ENCODE peak calls at places on chromosomes 12 and 14, in ten cellular contexts. X is testis, C is H9, V is astrocyte of the cerebellum, P is lower lobe of right lung, N is coronary artery, E is A549, T is progenitor cell of endocrine pancreas, A is vagina, K is HCT116. U is an unnamed sample.

GRCh38 chr14:79044894-79045624 is 874.9 kb downstream of the NRXN3 start:
- DNase-seq in N (no peak), C (peak), K (no peak), A (no peak), V (peak), P (no peak), X (no peak), E (peak), T (no peak), U (no peak)

GRCh38 chr12:68835333-68835908 is 27.4 kb downstream of the MDM2 start:
- DNase-seq in K (no peak), V (no peak), X (no peak), A (no peak), E (no peak), C (no peak), P (no peak), T (no peak), N (no peak), U (no peak)

GRCh38 chr14:68598621-68599447 is 194.0 kb downstream of the ZFP36L1 start:
- DNase-seq in C (no peak), V (peak), X (peak), N (no peak), T (no peak), P (peak), A (no peak), K (peak), E (peak), U (no peak)

GRCh38 chr12:50536831-50537537 is 32.2 kb downstream of the DIP2B start:
- DNase-seq in N (no peak), A (no peak), K (no peak), X (no peak), P (no peak), V (no peak), E (no peak), T (no peak), C (no peak), U (no peak)

GRCh38 chr12:6563448-6564050 is 4.5 kb downstream of the NOP2 start:
- DNase-seq in T (peak), K (no peak), V (no peak), P (peak), A (no peak), N (no peak), C (peak), X (peak), E (peak), U (peak)

GRCh38 chr14:61730756-61731373 is 31.4 kb upstream of the SNAPC1 start:
- DNase-seq in N (no peak), X (no peak), V (no peak), C (no peak), P (no peak), T (no peak), K (no peak), A (no peak), E (no peak), U (no peak)

GRCh38 chr12:69059465-69060457 is 126.8 kb upstream of the CPM start:
- DNase-seq in T (no peak), C (no peak), X (no peak), V (peak), A (no peak), N (no peak), E (peak), P (no peak), K (peak), U (no peak)

GRCh38 chr12:3089588-3089987 is 12.4 kb downstream of the TSPAN9 start:
- DNase-seq in C (no peak), V (no peak), K (no peak), X (no peak), A (no peak), T (no peak), E (no peak), N (no peak), P (no peak), U (no peak)

GRCh38 chr12:110841007-110841406 is 5.8 kb upstream of the CCDC63 start:
- DNase-seq in A (no peak), K (no peak), N (no peak), T (no peak), C (no peak), V (no peak), P (no peak), X (no peak), E (no peak), U (no peak)

GRCh38 chr12:50765325-50765911 is 1.5 kb downstream of the ATF1 start:
- DNase-seq in P (no peak), V (no peak), N (no peak), T (no peak), X (peak), A (no peak), C (peak), E (peak), K (no peak), U (no peak)

GRCh38 chr12:94575645-94576393 is 74.5 kb downstream of the TMCC3 start:
- DNase-seq in P (no peak), V (no peak), T (no peak), N (no peak), X (no peak), C (peak), K (no peak), A (no peak), E (no peak), U (no peak)

GRCh38 chr12:56046027-56046780 is 4.5 kb downstream of the RPS26 start:
- DNase-seq in N (no peak), V (no peak), T (no peak), K (no peak), A (no peak), P (no peak), E (no peak), C (no peak), X (no peak), U (no peak)

GRCh38 chr14:100476012-100476822 is 111.0 kb downstream of the BEGAIN start:
- DNase-seq in K (peak), C (no peak), V (peak), N (no peak), X (no peak), E (peak), A (no peak), T (no peak), P (no peak), U (no peak)

GRCh38 chr12:8913702-8914032 is 642 bp upstream of the PHC1 start:
- DNase-seq in V (no peak), C (no peak), E (no peak), P (no peak), X (no peak), T (no peak), A (no peak), N (no peak), K (no peak), U (no peak)

GRCh38 chr14:62143235-62143634 is 381.0 kb downstream of the SNAPC1 start:
- DNase-seq in P (no peak), T (no peak), C (no peak), A (no peak), X (peak), E (no peak), N (no peak), K (no peak), V (peak), U (no peak)

GRCh38 chr12:31896514-31897039 is 62.6 kb upstream of the RESF1 start:
- DNase-seq in K (no peak), T (no peak), C (no peak), A (no peak), X (peak), V (no peak), N (no peak), P (no peak), E (no peak), U (peak)

GRCh38 chr12:48997719-48998496 is 1.3 kb downstream of the DDN start:
- DNase-seq in N (no peak), C (peak), T (peak), P (no peak), A (no peak), K (no peak), E (peak), V (no peak), X (no peak), U (peak)

GRCh38 chr14:55382483-55382882 is 29.1 kb downstream of the ATG14 start:
- DNase-seq in V (no peak), P (no peak), T (no peak), E (no peak), N (no peak), A (no peak), C (no peak), X (no peak), K (no peak), U (no peak)

GRCh38 chr14:94408546-94409095 is 20.2 kb upstream of the SERPINA1 start:
- DNase-seq in A (no peak), N (no peak), T (no peak), C (no peak), E (no peak), V (no peak), X (no peak), P (no peak), K (no peak), U (no peak)

GRCh38 chr12:121921106-121921505 is 2.7 kb downstream of the CFAP251 start:
- DNase-seq in K (no peak), C (no peak), N (no peak), P (no peak), X (no peak), E (no peak), A (no peak), T (no peak), V (no peak), U (no peak)

GRCh38 chr14:98700748-98701147 is 571.2 kb downstream of the BCL11B start:
- DNase-seq in A (no peak), V (no peak), T (no peak), C (no peak), N (no peak), P (no peak), K (no peak), X (no peak), E (no peak), U (no peak)

GRCh38 chr14:39988939-39989338 is 556.7 kb upstream of the FBXO33 start:
- DNase-seq in K (peak), T (no peak), E (peak), V (peak), P (no peak), C (no peak), A (no peak), N (no peak), X (no peak), U (no peak)

GRCh38 chr12:96237465-96238077 is 43.4 kb downstream of the ELK3 start:
- DNase-seq in K (no peak), P (no peak), T (no peak), C (no peak), E (no peak), A (no peak), V (peak), X (peak), N (peak), U (no peak)

GRCh38 chr14:105465209-105466031 is 9.2 kb upstream of the CRIP2 start:
- DNase-seq in K (no peak), A (no peak), E (no peak), V (no peak), X (no peak), N (no peak), C (peak), P (no peak), T (no peak), U (no peak)

GRCh38 chr14:68191567-68192321 is 372.2 kb downstream of the RAD51B start:
- DNase-seq in C (no peak), K (peak), N (no peak), X (no peak), V (no peak), E (peak), T (no peak), P (no peak), A (no peak), U (no peak)

GRCh38 chr12:14884458-14884878 is 1.2 kb downstream of the MGP start:
- DNase-seq in A (no peak), K (no peak), E (no peak), C (no peak), N (peak), T (no peak), P (peak), X (peak), V (peak), U (peak)

GRCh38 chr14:35963209-35963608 is 137.1 kb downstream of the BRMS1L start:
- DNase-seq in X (no peak), E (peak), T (no peak), N (no peak), P (no peak), V (no peak), C (no peak), A (no peak), K (peak), U (no peak)

GRCh38 chr14:68788275-68789001 is 4.4 kb downstream of the ZFP36L1 start:
- DNase-seq in V (no peak), E (no peak), K (no peak), N (no peak), P (no peak), X (no peak), A (no peak), T (no peak), C (no peak), U (no peak)

GRCh38 chr12:67222302-67222701 is 46.9 kb upstream of the CAND1 start:
- DNase-seq in V (peak), N (no peak), A (no peak), P (no peak), E (peak), T (no peak), X (peak), C (no peak), K (peak), U (no peak)

GRCh38 chr14:23219075-23219474 is 18.7 kb upstream of the RNF212B start:
- DNase-seq in K (no peak), A (no peak), E (no peak), X (no peak), V (no peak), T (no peak), C (no peak), P (no peak), N (no peak), U (no peak)

GRCh38 chr14:51382506-51382905 is 142.5 kb downstream of the TMX1 start:
- DNase-seq in C (no peak), K (no peak), E (no peak), V (no peak), X (no peak), A (no peak), T (no peak), P (no peak), N (no peak), U (no peak)

GRCh38 chr12:49924847-49925246 is 21.1 kb upstream of the FAIM2 start:
- DNase-seq in C (peak), A (no peak), E (no peak), T (no peak), P (no peak), K (no peak), V (no peak), N (peak), X (no peak), U (no peak)

GRCh38 chr12:32603071-32603470 is 76.0 kb upstream of the DNM1L start:
- DNase-seq in C (no peak), A (no peak), N (no peak), K (no peak), T (no peak), X (no peak), V (no peak), E (no peak), P (no peak), U (no peak)

GRCh38 chr14:75452324-75452723 is 24.5 kb downstream of the JDP2 start:
- DNase-seq in A (no peak), P (no peak), X (no peak), K (no peak), E (no peak), N (no peak), V (no peak), T (no peak), C (no peak), U (no peak)

GRCh38 chr14:96688629-96689028 is 108.6 kb upstream of the VRK1 start:
- DNase-seq in E (no peak), A (no peak), N (no peak), P (no peak), K (no peak), T (no peak), V (no peak), X (no peak), C (no peak), U (no peak)

GRCh38 chr14:69299286-69300035 is 39.5 kb downstream of the GALNT16 start:
- DNase-seq in X (no peak), V (no peak), C (peak), E (no peak), N (no peak), T (no peak), K (no peak), A (peak), P (no peak), U (no peak)

GRCh38 chr12:128387811-128388422 is 120.9 kb downstream of the TMEM132C start:
- DNase-seq in X (peak), V (no peak), T (peak), K (no peak), E (peak), C (peak), N (no peak), P (peak), A (no peak), U (no peak)

GRCh38 chr12:68743416-68743815 is 2.6 kb upstream of the SLC35E3 start:
- DNase-seq in T (no peak), K (no peak), V (no peak), N (no peak), X (no peak), C (no peak), P (no peak), A (no peak), E (no peak), U (no peak)

GRCh38 chr12:71594214-71594948 is 69.3 kb downstream of the ZFC3H1 start:
- DNase-seq in A (no peak), T (no peak), P (no peak), X (peak), K (peak), C (no peak), E (peak), N (no peak), V (no peak), U (no peak)

GRCh38 chr14:64117671-64118402 is 176.3 kb downstream of the ESR2 start:
- DNase-seq in E (peak), X (peak), P (no peak), A (no peak), N (peak), K (no peak), T (no peak), C (no peak), V (peak), U (no peak)
- TF ChIP-seq CTCF in E (no peak), X (no peak), P (no peak), A (no peak), N (no peak), K (no peak), T (no peak), C (no peak), V (no peak), U (no peak)

GRCh38 chr12:26724309-26724702 is 108.7 kb downstream of the ITPR2 start:
- DNase-seq in N (no peak), T (no peak), V (no peak), P (no peak), X (no peak), E (no peak), K (no peak), A (no peak), C (no peak), U (no peak)

GRCh38 chr12:26723379-26724308 is 109.3 kb downstream of the ITPR2 start:
- DNase-seq in V (peak), C (no peak), N (no peak), P (no peak), K (no peak), X (peak), T (no peak), A (no peak), E (no peak), U (no peak)

GRCh38 chr12:26721800-26722199 is 111.2 kb downstream of the ITPR2 start:
- DNase-seq in N (no peak), V (no peak), C (no peak), T (no peak), P (no peak), X (no peak), K (no peak), A (no peak), E (no peak), U (no peak)

GRCh38 chr12:26715232-26715631 is 117.8 kb downstream of the ITPR2 start:
- DNase-seq in A (no peak), E (no peak), C (no peak), T (no peak), V (no peak), K (no peak), N (no peak), P (no peak), X (no peak), U (no peak)

GRCh38 chr12:26719852-26720251 is 113.1 kb downstream of the ITPR2 start:
- DNase-seq in V (no peak), A (no peak), P (no peak), K (no peak), E (no peak), T (no peak), X (no peak), N (no peak), C (no peak), U (no peak)
- TF ChIP-seq CTCF in V (peak), A (no peak), P (no peak), K (peak), E (no peak), T (peak), X (no peak), N (no peak), C (peak), U (no peak)

DNA sequence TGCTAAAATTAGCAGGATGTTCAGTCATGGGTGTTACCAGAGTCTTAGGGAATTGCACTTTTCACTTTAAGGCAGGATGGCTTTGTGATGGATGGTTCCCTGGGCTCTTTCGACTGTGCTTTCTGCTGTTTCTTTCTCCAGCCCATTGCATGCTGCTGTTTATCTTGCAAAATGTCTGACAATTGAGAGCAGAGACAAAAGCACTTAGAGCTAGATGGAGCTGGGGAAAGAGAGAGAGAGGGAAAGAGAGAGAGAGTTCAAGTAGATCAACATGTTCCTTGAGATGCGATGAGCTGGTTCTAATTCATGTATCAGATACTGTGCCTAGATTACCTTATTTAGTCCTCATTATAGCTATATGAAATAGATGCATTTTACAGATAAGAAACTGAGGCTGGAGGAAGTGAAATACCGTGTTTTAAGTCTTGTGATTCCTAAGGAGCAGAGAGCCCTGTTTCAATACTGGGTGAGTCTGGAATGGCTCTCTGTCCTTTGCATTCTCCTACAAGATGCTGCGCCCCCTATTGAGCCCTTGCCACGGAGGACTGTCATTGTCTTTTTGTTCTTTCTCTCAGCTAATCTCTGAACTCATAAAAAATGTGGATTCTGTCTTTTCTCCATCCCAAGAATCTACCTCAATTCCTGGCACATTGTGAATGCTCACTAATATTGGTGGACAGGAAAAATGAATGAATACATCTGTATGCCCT is 227.9 kb downstream of the ALG10B start:
- DNase-seq in E (peak), N (no peak), V (no peak), X (peak), C (peak), K (no peak), P (no peak), A (no peak), T (no peak), U (no peak)
- TF ChIP-seq CTCF in E (peak), N (no peak), V (no peak), X (no peak), C (peak), K (peak), P (no peak), A (no peak), T (peak), U (no peak)

DNA sequence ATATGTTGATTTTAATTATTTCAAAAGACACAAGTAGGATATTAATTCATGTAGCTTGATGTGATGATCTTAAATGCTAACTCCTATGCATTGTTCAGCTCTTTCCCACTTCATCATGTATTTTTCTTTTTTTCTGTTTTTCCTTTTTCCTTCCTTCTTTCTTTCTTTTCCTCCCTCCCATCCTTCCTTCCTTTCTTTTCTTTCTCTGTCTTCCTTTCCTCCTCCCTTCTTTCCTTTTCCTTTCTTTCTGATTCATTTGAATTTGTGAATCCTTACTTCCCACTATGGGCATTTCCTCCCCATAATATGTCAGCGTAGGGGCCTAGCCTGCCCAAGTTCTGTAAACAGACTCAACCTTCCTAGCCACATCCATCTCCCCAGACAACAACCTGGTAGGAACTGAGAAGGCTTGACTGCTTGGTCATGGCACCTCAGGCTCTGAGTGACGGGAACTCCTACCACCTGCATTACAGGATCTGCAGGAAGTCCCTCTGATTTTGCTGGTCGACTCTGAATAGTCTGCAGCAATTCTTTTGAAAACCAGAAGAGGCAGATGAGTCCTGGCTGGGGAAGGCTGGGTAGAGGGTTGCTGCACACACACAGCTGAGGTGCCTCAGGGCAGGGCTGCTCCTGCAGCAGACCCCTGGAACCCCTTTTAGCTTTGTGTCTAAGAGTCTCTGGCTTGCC is 33.4 kb upstream of the BHLHE41 start:
- DNase-seq in P (no peak), K (no peak), T (no peak), E (peak), V (no peak), X (no peak), N (no peak), A (no peak), C (peak), U (peak)
- TF ChIP-seq CTCF in P (no peak), K (no peak), T (peak), E (no peak), V (peak), X (no peak), N (no peak), A (no peak), C (no peak), U (no peak)

GRCh38 chr14:102063092-102063807 is 23.6 kb downstream of the HSP90AA1 start:
- DNase-seq in E (peak), V (peak), A (no peak), T (peak), K (peak), C (peak), N (peak), P (peak), X (peak), U (peak)
- TF ChIP-seq CTCF in E (peak), V (peak), A (peak), T (peak), K (peak), C (peak), N (no peak), P (peak), X (peak), U (no peak)

U was measured in activated B cell treated with CpG ODN at 0.5 μM for 24 hours.